ENCODE peak calls at places on chromosomes 4 and X, in four cellular contexts. E is mesendoderm, O is foreskin fibroblast, Z is mesenchymal stem cell. P is an unnamed sample.

GRCh38 chrX:155028749-155029360 is 2.2 kb downstream of the FUNDC2 start:
- DNase-seq in E (peak; percentile 17), O (no peak), Z (peak; percentile 73), P (peak; percentile 72)

GRCh38 chr4:109184421-109184956 is 118.0 kb downstream of the COL25A1 start:
- DNase-seq in E (peak; percentile 19), O (no peak), Z (peak; percentile 59), P (peak; percentile 14)

GRCh38 chrX:46929439-46930018 is 17.3 kb downstream of the JADE3 start:
- DNase-seq in E (no peak), O (no peak), Z (peak; percentile 77), P (peak; percentile 29)

GRCh38 chr4:3199661-3200422 is 49.1 kb upstream of the MSANTD1 start:
- DNase-seq in E (no peak), O (peak; percentile 39), Z (no peak), P (no peak)

GRCh38 chr4:183349673-183350072 is 27.4 kb upstream of the CLDN24 start:
- DNase-seq in E (no peak), O (peak; percentile 91), Z (peak; percentile 35), P (no peak)

GRCh38 chr4:42397256-42397634 is at the start of gene SHISA3:
- DNase-seq in E (peak; percentile 87), O (no peak), Z (peak; percentile 37), P (peak; percentile 52)

GRCh38 chr4:118344801-118345200 is 8.0 kb downstream of the PRSS12 start:
- DNase-seq in E (no peak), O (no peak), Z (no peak), P (no peak)

GRCh38 chr4:15001248-15001824 is 945 bp upstream of the CPEB2 start:
- DNase-seq in E (peak; percentile 65), O (peak; percentile 85), Z (peak; percentile 94), P (peak; percentile 92)

GRCh38 chr4:6888506-6889071 is 21.0 kb upstream of the TBC1D14 start:
- DNase-seq in E (no peak), O (no peak), Z (no peak), P (no peak)

GRCh38 chr4:153232768-153233167 is 28.5 kb downstream of the TRIM2 start:
- DNase-seq in E (peak; percentile 92), O (no peak), Z (peak; percentile 33), P (no peak)

GRCh38 chrX:69024931-69025330 is 140.3 kb downstream of the PJA1 start:
- DNase-seq in E (peak; percentile 49), O (no peak), Z (peak; percentile 41), P (peak; percentile 81)

GRCh38 chr4:133493776-133494175 is 344.7 kb downstream of the PCDH10 start:
- DNase-seq in E (no peak), O (no peak), Z (no peak), P (no peak)

GRCh38 chr4:150002561-150002960 is 75.7 kb upstream of the DCLK2 start:
- DNase-seq in E (no peak), O (no peak), Z (no peak), P (no peak)

GRCh38 chr4:110142461-110142860 is 56.0 kb downstream of the ELOVL6 start:
- DNase-seq in E (no peak), O (no peak), Z (no peak), P (no peak)

GRCh38 chr4:113566015-113566795 is 195.3 kb downstream of the CAMK2D start:
- DNase-seq in E (no peak), O (no peak), Z (no peak), P (no peak)

GRCh38 chr4:157664726-157665125 is 444.2 kb downstream of the GRIA2 start:
- DNase-seq in E (peak; percentile 26), O (peak; percentile 41), Z (peak; percentile 34), P (peak; percentile 60)

GRCh38 chr4:20431422-20432014 is 179.8 kb downstream of the SLIT2 start:
- DNase-seq in E (peak; percentile 54), O (no peak), Z (no peak), P (peak; percentile 67)

GRCh38 chrX:68498044-68498507 is 775 bp upstream of the YIPF6 start:
- DNase-seq in E (peak; percentile 86), O (no peak), Z (peak; percentile 76), P (no peak)

GRCh38 chrX:3226087-3226486 is 120.4 kb downstream of the MXRA5 start:
- DNase-seq in E (no peak), O (no peak), Z (no peak), P (no peak)

GRCh38 chrX:16853537-16853936 is 16.6 kb downstream of the RBBP7 start:
- DNase-seq in E (no peak), O (no peak), Z (no peak), P (no peak)

GRCh38 chr4:88526221-88526815 is 2.7 kb upstream of the PYURF start:
- DNase-seq in E (no peak), O (no peak), Z (no peak), P (peak; percentile 17)

GRCh38 chr4:36414248-36414647 is 132.8 kb downstream of the DTHD1 start:
- DNase-seq in E (no peak), O (no peak), Z (no peak), P (peak; percentile 0)

GRCh38 chr4:1842993-1843448 is 12.9 kb downstream of the LETM1 start:
- DNase-seq in E (no peak), O (peak; percentile 90), Z (peak; percentile 85), P (peak; percentile 87)

GRCh38 chr4:62194342-62194741 is 994.2 kb downstream of the ADGRL3 start:
- DNase-seq in E (peak; percentile 52), O (no peak), Z (no peak), P (no peak)

GRCh38 chr4:20313237-20314030 is 61.7 kb downstream of the SLIT2 start:
- DNase-seq in E (peak; percentile 85), O (no peak), Z (no peak), P (peak; percentile 51)

DNA sequence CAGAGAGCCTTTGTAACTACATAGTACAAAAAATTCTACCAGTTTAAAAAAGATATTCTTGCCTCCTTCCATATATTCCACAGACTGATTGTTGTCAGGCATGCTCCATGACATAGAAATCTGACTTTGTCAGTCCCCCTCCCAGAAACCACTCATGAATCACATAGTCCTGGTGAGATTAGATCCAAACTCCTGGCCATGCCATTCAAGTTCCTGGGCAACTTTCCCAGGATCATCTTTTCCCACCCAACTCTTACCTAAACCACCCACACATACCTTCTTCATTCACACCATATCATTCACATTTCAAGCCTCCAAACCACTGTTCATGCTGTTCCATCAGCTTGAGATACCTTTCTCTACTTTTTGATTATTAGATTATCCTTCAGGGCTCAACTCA is 46.4 kb downstream of the SLC16A2 start:
- DNase-seq in E (no peak), O (no peak), Z (no peak), P (no peak)
- H3K4me3 ChIP-seq in E (no peak overlapping the region), O (no peak overlapping the region), Z (no peak overlapping the region), P (no peak overlapping the region)

GRCh38 chrX:153336988-153337387 is 3.0 kb downstream of the ZNF275 start:
- DNase-seq in E (no peak), O (no peak), Z (no peak), P (no peak)
- H3K4me3 ChIP-seq in E (no peak overlapping the region), O (no peak overlapping the region), Z (no peak overlapping the region), P (no peak overlapping the region)

DNA sequence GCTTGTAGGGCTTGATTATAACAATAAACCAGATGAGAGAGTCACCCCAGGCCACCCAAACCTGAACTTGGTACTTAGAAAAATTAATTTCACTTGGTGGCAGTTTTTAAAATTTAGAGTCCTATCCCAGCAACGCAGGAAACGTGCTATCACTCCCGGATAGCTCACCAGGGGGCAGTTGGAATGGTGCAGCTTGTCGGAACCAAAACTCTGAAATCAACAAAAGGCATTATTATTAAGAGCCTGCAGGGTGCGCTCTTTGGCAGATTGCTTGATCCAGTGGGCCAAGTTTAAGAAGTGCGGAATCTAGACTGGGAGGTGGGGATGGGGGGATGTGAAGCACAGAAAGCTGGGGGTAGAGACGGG is 2.4 kb downstream of the FRAS1 start:
- DNase-seq in E (peak; percentile 96), O (peak; percentile 50), Z (peak; percentile 79), P (peak; percentile 84)
- H3K4me3 ChIP-seq in E (peak overlapping the region; percentile 84), O (peak overlapping the region; percentile 74), Z (no peak overlapping the region), P (peak overlapping the region; percentile 72)

GRCh38 chr4:56468097-56468422 is 643 bp downstream of the SRP72 start:
- DNase-seq in E (peak; percentile 82), O (no peak), Z (no peak), P (peak; percentile 24)

GRCh38 chr4:56467284-56468096 is at the start of gene SRP72:
- DNase-seq in E (peak; percentile 96), O (peak; percentile 82), Z (peak; percentile 95), P (peak; percentile 87)

GRCh38 chr4:56465599-56466295 is 1.7 kb upstream of the SRP72 start:
- DNase-seq in E (peak; percentile 47), O (peak; percentile 26), Z (peak; percentile 36), P (peak; percentile 32)

GRCh38 chr4:56466910-56467283 is 520 bp upstream of the SRP72 start:
- DNase-seq in E (no peak), O (no peak), Z (no peak), P (peak; percentile 8)

DNA sequence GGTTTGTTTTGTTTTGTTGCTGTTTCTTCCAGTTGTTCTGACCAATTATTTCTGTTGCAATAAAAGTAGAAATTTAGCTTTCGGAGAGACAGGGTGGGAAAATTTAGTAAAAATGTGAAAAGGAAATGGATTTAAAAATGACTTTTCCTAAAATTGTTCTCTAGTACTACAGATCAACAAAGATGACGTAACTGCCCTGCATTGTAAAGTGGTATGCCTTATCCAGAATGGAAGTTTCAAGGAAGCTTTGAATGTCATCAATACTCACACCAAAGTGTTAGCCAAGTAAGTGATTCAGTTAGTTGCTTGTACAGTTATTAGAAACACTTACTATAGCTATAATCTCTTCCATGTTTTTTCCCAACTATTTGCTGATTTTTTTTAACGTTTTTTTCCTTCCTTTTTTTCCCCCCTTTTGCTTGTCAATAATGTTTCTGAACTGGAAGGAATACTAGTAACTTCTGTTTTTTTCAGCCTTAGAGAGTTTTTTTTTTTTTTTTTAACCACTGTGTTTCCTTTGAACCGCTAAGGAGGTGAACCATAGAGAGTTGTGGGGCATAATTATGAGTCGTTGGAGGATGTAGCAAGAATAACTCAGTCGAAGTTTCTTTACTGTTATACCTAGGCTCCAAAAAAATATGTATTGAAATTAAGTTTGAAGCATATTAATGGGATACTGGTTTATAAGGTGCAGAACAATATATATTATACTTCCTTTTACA is 2.2 kb downstream of the SRP72 start:
- DNase-seq in E (no peak), O (no peak), Z (no peak), P (peak; percentile 24)
- H3K4me3 ChIP-seq in E (no peak overlapping the region), O (no peak overlapping the region), Z (no peak overlapping the region), P (no peak overlapping the region)